ENCODE peak calls at places on chromosomes 13 and 19, in seven cellular contexts. One of them, this sample, is unnamed.

GRCh38 chr13:67619987-67620386 is 389.9 kb upstream of the PCDH9 start:
- DNase-seq in vagina: no peak
- DNase-seq in adrenal gland: no peak
- DNase-seq in heart left ventricle: no peak
- DNase-seq in K562: no peak
- DNase-seq in right lobe of liver: no peak
- DNase-seq in breast epithelium: no peak
- DNase-seq in this sample: no peak

GRCh38 chr13:71619096-71619495 is 247.9 kb downstream of the DACH1 start:
- DNase-seq in breast epithelium: no peak
- DNase-seq in heart left ventricle: no peak
- DNase-seq in K562: no peak
- DNase-seq in vagina: no peak
- DNase-seq in adrenal gland: no peak
- DNase-seq in right lobe of liver: no peak
- DNase-seq in this sample: no peak

GRCh38 chr13:23915308-23915707 is 18.0 kb upstream of the C1QTNF9B start:
- DNase-seq in K562: no peak
- DNase-seq in right lobe of liver: no peak
- DNase-seq in breast epithelium: no peak
- DNase-seq in heart left ventricle: no peak
- DNase-seq in adrenal gland: no peak
- DNase-seq in vagina: no peak
- DNase-seq in this sample: no peak

GRCh38 chr19:45473366-45474190 is 5.8 kb downstream of the FOSB start:
- DNase-seq in right lobe of liver: no peak
- DNase-seq in breast epithelium: no peak
- DNase-seq in vagina: no peak
- DNase-seq in adrenal gland: no peak
- DNase-seq in heart left ventricle: no peak
- DNase-seq in K562: no peak
- DNase-seq in this sample: no peak

GRCh38 chr19:13610042-13610691 is 103.9 kb upstream of the CACNA1A start:
- DNase-seq in heart left ventricle: no peak
- DNase-seq in vagina: no peak
- DNase-seq in K562: no peak
- DNase-seq in right lobe of liver: no peak
- DNase-seq in breast epithelium: no peak
- DNase-seq in adrenal gland: no peak
- DNase-seq in this sample: no peak

GRCh38 chr19:40433391-40434216 is 7.8 kb upstream of the SERTAD1 start:
- DNase-seq in heart left ventricle: peak; percentile 94
- DNase-seq in K562: peak; percentile 93
- DNase-seq in right lobe of liver: peak; percentile 94
- DNase-seq in vagina: no peak
- DNase-seq in adrenal gland: peak; percentile 92
- DNase-seq in breast epithelium: peak; percentile 87
- DNase-seq in this sample: peak; percentile 92

GRCh38 chr19:2482354-2483038 is 6.6 kb downstream of the GADD45B start:
- DNase-seq in breast epithelium: no peak
- DNase-seq in K562: no peak
- DNase-seq in right lobe of liver: no peak
- DNase-seq in heart left ventricle: no peak
- DNase-seq in vagina: no peak
- DNase-seq in adrenal gland: no peak
- DNase-seq in this sample: no peak

GRCh38 chr13:21016487-21016886 is 44.9 kb downstream of the LATS2 start:
- DNase-seq in right lobe of liver: peak; percentile 2
- DNase-seq in vagina: no peak
- DNase-seq in heart left ventricle: no peak
- DNase-seq in adrenal gland: no peak
- DNase-seq in K562: no peak
- DNase-seq in breast epithelium: no peak
- DNase-seq in this sample: no peak

GRCh38 chr13:31943591-31943990 is 88.0 kb upstream of the FRY start:
- DNase-seq in adrenal gland: no peak
- DNase-seq in heart left ventricle: no peak
- DNase-seq in vagina: no peak
- DNase-seq in breast epithelium: no peak
- DNase-seq in K562: no peak
- DNase-seq in right lobe of liver: no peak
- DNase-seq in this sample: no peak

GRCh38 chr13:94858856-94859811 is 146.8 kb upstream of the SOX21 start:
- DNase-seq in K562: no peak
- DNase-seq in breast epithelium: no peak
- DNase-seq in right lobe of liver: peak; percentile 66
- DNase-seq in heart left ventricle: peak; percentile 86
- DNase-seq in vagina: no peak
- DNase-seq in adrenal gland: peak; percentile 58
- DNase-seq in this sample: peak; percentile 82

GRCh38 chr13:21673592-21674270 is 2.9 kb downstream of the FGF9 start:
- DNase-seq in right lobe of liver: peak; percentile 67
- DNase-seq in adrenal gland: peak; percentile 58
- DNase-seq in breast epithelium: no peak
- DNase-seq in K562: peak; percentile 19
- DNase-seq in heart left ventricle: peak; percentile 53
- DNase-seq in vagina: no peak
- DNase-seq in this sample: no peak

GRCh38 chr13:110195547-110196485 is 111.1 kb downstream of the COL4A1 start:
- DNase-seq in heart left ventricle: no peak
- DNase-seq in adrenal gland: no peak
- DNase-seq in right lobe of liver: no peak
- DNase-seq in vagina: no peak
- DNase-seq in K562: no peak
- DNase-seq in breast epithelium: no peak
- DNase-seq in this sample: no peak

GRCh38 chr13:85666356-85666755 is 132.9 kb downstream of the SLITRK6 start:
- DNase-seq in vagina: no peak
- DNase-seq in breast epithelium: no peak
- DNase-seq in adrenal gland: no peak
- DNase-seq in heart left ventricle: no peak
- DNase-seq in right lobe of liver: no peak
- DNase-seq in K562: no peak
- DNase-seq in this sample: no peak

GRCh38 chr13:52454459-52454824 is 836 bp upstream of the CKAP2 start:
- DNase-seq in heart left ventricle: no peak
- DNase-seq in vagina: no peak
- DNase-seq in right lobe of liver: no peak
- DNase-seq in K562: peak; percentile 11
- DNase-seq in adrenal gland: no peak
- DNase-seq in breast epithelium: no peak
- DNase-seq in this sample: no peak

GRCh38 chr13:112103260-112103843 is 36.4 kb downstream of the SOX1 start:
- DNase-seq in right lobe of liver: no peak
- DNase-seq in K562: no peak
- DNase-seq in vagina: no peak
- DNase-seq in breast epithelium: no peak
- DNase-seq in adrenal gland: no peak
- DNase-seq in heart left ventricle: no peak
- DNase-seq in this sample: no peak

DNA sequence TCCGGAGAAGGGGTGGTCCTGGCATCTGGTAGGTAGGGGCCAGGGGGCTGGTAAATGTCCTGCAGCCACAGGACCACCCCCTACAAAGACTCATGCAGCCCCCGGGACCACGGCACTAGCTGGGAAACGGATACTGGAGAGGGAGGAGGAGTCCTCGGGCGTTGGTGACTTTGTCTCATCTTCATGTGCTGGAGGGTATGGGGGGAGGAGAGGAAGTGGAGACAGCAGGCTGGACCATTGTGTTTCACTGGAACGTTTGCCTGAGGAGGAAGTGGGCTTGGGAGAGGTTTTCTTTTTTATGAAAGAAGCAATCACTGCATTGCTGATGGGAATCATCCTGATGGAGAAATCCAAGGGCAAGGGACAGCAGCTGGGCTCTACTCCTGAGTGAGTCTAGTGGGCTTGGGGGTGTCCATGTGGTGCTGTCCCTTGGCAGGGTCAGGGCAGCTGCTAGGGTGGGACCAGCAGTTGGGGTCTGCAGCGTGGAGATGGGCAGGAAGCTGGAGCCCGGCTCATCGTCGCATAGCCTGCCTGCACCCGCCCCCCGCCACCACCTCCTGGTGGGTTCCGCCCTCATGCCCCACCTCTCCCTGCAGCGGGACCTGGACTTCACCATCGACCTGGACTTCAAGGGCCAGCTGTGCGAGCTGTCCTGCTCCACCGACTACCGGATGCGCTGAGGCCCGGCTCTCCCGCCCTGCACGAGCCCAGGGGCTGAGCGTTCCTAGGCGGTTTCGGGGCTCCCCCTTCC is 1.7 kb upstream of the ADM5 start:
- DNase-seq in breast epithelium: no peak
- DNase-seq in right lobe of liver: no peak
- DNase-seq in heart left ventricle: peak; percentile 31
- DNase-seq in adrenal gland: peak; percentile 27
- DNase-seq in vagina: no peak
- DNase-seq in K562: no peak
- DNase-seq in this sample: no peak
- TF ChIP-seq POLR2A in breast epithelium: no peak
- TF ChIP-seq POLR2A in right lobe of liver: no peak
- TF ChIP-seq POLR2A in heart left ventricle: no peak
- TF ChIP-seq POLR2A in adrenal gland: no peak
- TF ChIP-seq POLR2A in vagina: no peak
- TF ChIP-seq POLR2A in K562: peak; percentile 18
- TF ChIP-seq POLR2A in this sample: no peak

GRCh38 chr19:4267901-4268815 is 10.9 kb upstream of the SHD start:
- DNase-seq in heart left ventricle: no peak
- DNase-seq in K562: no peak
- DNase-seq in vagina: no peak
- DNase-seq in adrenal gland: no peak
- DNase-seq in right lobe of liver: peak; percentile 92
- DNase-seq in breast epithelium: no peak
- DNase-seq in this sample: no peak
- TF ChIP-seq CTCF in heart left ventricle: no peak
- TF ChIP-seq CTCF in K562: no peak
- TF ChIP-seq CTCF in vagina: no peak
- TF ChIP-seq CTCF in adrenal gland: no peak
- TF ChIP-seq CTCF in right lobe of liver: peak; percentile 3
- TF ChIP-seq CTCF in breast epithelium: no peak
- TF ChIP-seq CTCF in this sample: no peak

GRCh38 chr19:33261511-33262192 is 36.0 kb upstream of the SLC7A10 start:
- DNase-seq in K562: no peak
- DNase-seq in adrenal gland: no peak
- DNase-seq in right lobe of liver: no peak
- DNase-seq in vagina: no peak
- DNase-seq in breast epithelium: no peak
- DNase-seq in heart left ventricle: no peak
- DNase-seq in this sample: no peak

GRCh38 chr19:33256266-33256665 is 30.6 kb upstream of the SLC7A10 start:
- DNase-seq in heart left ventricle: no peak
- DNase-seq in K562: no peak
- DNase-seq in breast epithelium: no peak
- DNase-seq in vagina: no peak
- DNase-seq in right lobe of liver: no peak
- DNase-seq in adrenal gland: no peak
- DNase-seq in this sample: no peak

GRCh38 chr19:33260628-33261418 is 35.2 kb upstream of the SLC7A10 start:
- DNase-seq in breast epithelium: no peak
- DNase-seq in heart left ventricle: peak; percentile 66
- DNase-seq in vagina: no peak
- DNase-seq in adrenal gland: no peak
- DNase-seq in K562: no peak
- DNase-seq in right lobe of liver: no peak
- DNase-seq in this sample: no peak

GRCh38 chr19:33257828-33258227 is 32.2 kb upstream of the SLC7A10 start:
- DNase-seq in adrenal gland: no peak
- DNase-seq in K562: no peak
- DNase-seq in breast epithelium: no peak
- DNase-seq in heart left ventricle: no peak
- DNase-seq in right lobe of liver: no peak
- DNase-seq in vagina: no peak
- DNase-seq in this sample: no peak

DNA sequence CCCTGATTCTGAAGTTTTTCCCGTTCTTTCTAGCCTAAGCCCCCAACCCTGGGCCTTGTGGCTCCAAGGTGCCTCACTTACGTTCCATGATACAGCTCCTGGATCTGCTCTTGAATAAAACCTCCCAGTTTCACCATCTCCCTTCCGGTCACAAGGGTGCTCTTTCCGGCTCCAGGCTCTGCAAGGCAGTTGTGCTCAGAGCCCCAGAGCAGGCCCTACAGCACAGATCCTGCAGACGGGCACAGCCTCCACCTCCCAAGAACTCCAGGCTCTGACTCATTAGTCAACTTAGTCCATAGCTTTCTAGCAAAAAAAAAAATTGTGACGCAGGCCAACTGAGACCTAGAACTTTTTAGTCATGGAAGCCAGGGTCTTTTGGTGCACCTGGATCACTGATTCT is 33.9 kb upstream of the SLC7A10 start:
- DNase-seq in breast epithelium: no peak
- DNase-seq in adrenal gland: no peak
- DNase-seq in heart left ventricle: no peak
- DNase-seq in right lobe of liver: no peak
- DNase-seq in K562: no peak
- DNase-seq in vagina: no peak
- DNase-seq in this sample: no peak
- H3K4me1 ChIP-seq in breast epithelium: no peaks in the 10 kb centered on the region
- H3K4me1 ChIP-seq in adrenal gland: no peaks in the 10 kb centered on the region
- H3K4me1 ChIP-seq in heart left ventricle: no peaks in the 10 kb centered on the region
- H3K4me1 ChIP-seq in right lobe of liver: no peaks in the 10 kb centered on the region
- H3K4me1 ChIP-seq in K562: peaks cover 24% of the 10 kb centered on the region
- H3K4me1 ChIP-seq in vagina: no peaks in the 10 kb centered on the region
- H3K4me1 ChIP-seq in this sample: no peaks in the 10 kb centered on the region

GRCh38 chr19:50332264-50333038 is 3.3 kb upstream of the KCNC3 start:
- DNase-seq in K562: no peak
- DNase-seq in breast epithelium: no peak
- DNase-seq in vagina: no peak
- DNase-seq in heart left ventricle: peak; percentile 57
- DNase-seq in adrenal gland: no peak
- DNase-seq in right lobe of liver: peak; percentile 35
- DNase-seq in this sample: no peak

GRCh38 chr19:50332014-50332263 is 2.8 kb upstream of the KCNC3 start:
- DNase-seq in adrenal gland: no peak
- DNase-seq in K562: no peak
- DNase-seq in heart left ventricle: no peak
- DNase-seq in breast epithelium: no peak
- DNase-seq in right lobe of liver: peak; percentile 41
- DNase-seq in vagina: no peak
- DNase-seq in this sample: no peak

GRCh38 chr19:50333737-50334617 is 4.8 kb upstream of the KCNC3 start:
- DNase-seq in right lobe of liver: peak; percentile 82
- DNase-seq in vagina: no peak
- DNase-seq in adrenal gland: peak; percentile 76
- DNase-seq in K562: peak; percentile 97
- DNase-seq in breast epithelium: peak; percentile 74
- DNase-seq in heart left ventricle: peak; percentile 87
- DNase-seq in this sample: peak; percentile 39

GRCh38 chr19:50334741-50335421 is 5.7 kb upstream of the KCNC3 start:
- DNase-seq in breast epithelium: no peak
- DNase-seq in adrenal gland: no peak
- DNase-seq in right lobe of liver: no peak
- DNase-seq in K562: no peak
- DNase-seq in heart left ventricle: no peak
- DNase-seq in vagina: no peak
- DNase-seq in this sample: no peak

DNA sequence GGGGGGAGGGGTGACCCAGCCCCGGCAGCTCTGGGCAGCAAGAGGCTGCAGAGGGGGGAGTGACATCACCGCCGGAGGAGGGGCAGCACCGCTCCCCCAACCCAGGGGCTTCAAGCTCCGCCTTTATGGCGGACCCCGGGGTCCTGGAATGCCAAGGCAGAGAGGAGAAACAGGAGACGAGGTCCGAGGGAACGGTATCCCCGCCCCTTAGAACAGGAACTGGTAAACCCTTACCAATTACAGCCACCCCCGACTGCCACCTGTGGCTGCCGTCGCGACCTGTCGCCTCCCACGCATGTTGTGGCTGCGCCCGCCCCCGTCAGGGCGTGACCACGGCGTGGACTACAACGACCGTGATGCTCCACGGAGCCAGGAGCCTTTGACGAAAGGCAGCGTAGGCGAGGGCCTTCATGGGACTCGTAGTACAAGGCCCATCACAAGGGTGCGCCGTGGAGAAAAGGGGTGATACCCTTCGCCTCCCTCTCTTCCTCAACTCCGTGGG is 4.1 kb upstream of the KCNC3 start:
- DNase-seq in right lobe of liver: peak; percentile 94
- DNase-seq in heart left ventricle: peak; percentile 96
- DNase-seq in vagina: no peak
- DNase-seq in breast epithelium: peak; percentile 94
- DNase-seq in K562: peak; percentile 89
- DNase-seq in adrenal gland: peak; percentile 88
- DNase-seq in this sample: peak; percentile 62
- TF ChIP-seq POLR2A in right lobe of liver: peak; percentile 1
- TF ChIP-seq POLR2A in heart left ventricle: no peak
- TF ChIP-seq POLR2A in vagina: no peak
- TF ChIP-seq POLR2A in breast epithelium: peak; percentile 51
- TF ChIP-seq POLR2A in K562: no peak
- TF ChIP-seq POLR2A in adrenal gland: no peak
- TF ChIP-seq POLR2A in this sample: no peak

This sample was measured in ovary.